ENCODE peak calls at places on chromosomes 7 and 10, in seven cellular contexts. M, V, D, X, L, C and I are unnamed samples.

GRCh38 chr7:149256568-149256967 is 5.4 kb upstream of the ZNF783 start:
- DNase-seq in M (no peak), V (no peak), D (no peak), X (no peak), L (no peak), C (no peak), I (no peak)

GRCh38 chr10:70803768-70804423 is 11.9 kb upstream of the SGPL1 start:
- DNase-seq in M (no peak), V (no peak), D (no peak), X (no peak), L (no peak), C (no peak), I (no peak)

GRCh38 chr10:86163522-86164215 is 202.9 kb downstream of the GRID1 start:
- DNase-seq in M (peak; percentile 44), V (peak; percentile 20), D (no peak), X (no peak), L (no peak), C (peak; percentile 47), I (no peak)

GRCh38 chr7:129213828-129214227 is 11.0 kb upstream of the AHCYL2 start:
- DNase-seq in M (peak; percentile 52), V (no peak), D (no peak), X (no peak), L (no peak), C (no peak), I (no peak)

GRCh38 chr7:97971990-97972943 is 17.7 kb downstream of the OCM2 start:
- DNase-seq in M (peak; percentile 87), V (peak; percentile 87), D (peak; percentile 69), X (peak; percentile 93), L (peak; percentile 47), C (peak; percentile 83), I (peak; percentile 31)

GRCh38 chr7:55485501-55486171 is 86.7 kb downstream of the VOPP1 start:
- DNase-seq in M (no peak), V (no peak), D (no peak), X (no peak), L (no peak), C (no peak), I (no peak)

GRCh38 chr10:66215005-66215404 is 710.8 kb upstream of the LRRTM3 start:
- DNase-seq in M (no peak), V (no peak), D (no peak), X (no peak), L (no peak), C (no peak), I (no peak)

GRCh38 chr10:91381562-91381923 is 28.6 kb upstream of the HECTD2 start:
- DNase-seq in M (no peak), V (no peak), D (peak; percentile 17), X (no peak), L (no peak), C (no peak), I (no peak)

GRCh38 chr10:112955736-112956421 is 5.8 kb downstream of the TCF7L2 start:
- DNase-seq in M (peak; percentile 68), V (peak; percentile 34), D (peak; percentile 70), X (no peak), L (peak; percentile 40), C (peak; percentile 35), I (no peak)

GRCh38 chr10:82796510-82796909 is 921.5 kb downstream of the NRG3 start:
- DNase-seq in M (no peak), V (no peak), D (peak; percentile 27), X (no peak), L (no peak), C (no peak), I (no peak)

GRCh38 chr10:131253931-131254865 is 57.3 kb downstream of the TCERG1L start:
- DNase-seq in M (no peak), V (no peak), D (no peak), X (no peak), L (no peak), C (no peak), I (no peak)

GRCh38 chr7:74583630-74584029 is 73.9 kb upstream of the GTF2I start:
- DNase-seq in M (no peak), V (no peak), D (no peak), X (no peak), L (no peak), C (no peak), I (no peak)

GRCh38 chr7:74582447-74583039 is 75.0 kb upstream of the GTF2I start:
- DNase-seq in M (no peak), V (no peak), D (no peak), X (no peak), L (no peak), C (no peak), I (no peak)

GRCh38 chr7:74585844-74586243 is 71.7 kb upstream of the GTF2I start:
- DNase-seq in M (no peak), V (no peak), D (no peak), X (no peak), L (no peak), C (no peak), I (no peak)

GRCh38 chr7:74586258-74587200 is 71.0 kb upstream of the GTF2I start:
- DNase-seq in M (peak; percentile 66), V (no peak), D (peak; percentile 13), X (no peak), L (no peak), C (no peak), I (no peak)

DNA sequence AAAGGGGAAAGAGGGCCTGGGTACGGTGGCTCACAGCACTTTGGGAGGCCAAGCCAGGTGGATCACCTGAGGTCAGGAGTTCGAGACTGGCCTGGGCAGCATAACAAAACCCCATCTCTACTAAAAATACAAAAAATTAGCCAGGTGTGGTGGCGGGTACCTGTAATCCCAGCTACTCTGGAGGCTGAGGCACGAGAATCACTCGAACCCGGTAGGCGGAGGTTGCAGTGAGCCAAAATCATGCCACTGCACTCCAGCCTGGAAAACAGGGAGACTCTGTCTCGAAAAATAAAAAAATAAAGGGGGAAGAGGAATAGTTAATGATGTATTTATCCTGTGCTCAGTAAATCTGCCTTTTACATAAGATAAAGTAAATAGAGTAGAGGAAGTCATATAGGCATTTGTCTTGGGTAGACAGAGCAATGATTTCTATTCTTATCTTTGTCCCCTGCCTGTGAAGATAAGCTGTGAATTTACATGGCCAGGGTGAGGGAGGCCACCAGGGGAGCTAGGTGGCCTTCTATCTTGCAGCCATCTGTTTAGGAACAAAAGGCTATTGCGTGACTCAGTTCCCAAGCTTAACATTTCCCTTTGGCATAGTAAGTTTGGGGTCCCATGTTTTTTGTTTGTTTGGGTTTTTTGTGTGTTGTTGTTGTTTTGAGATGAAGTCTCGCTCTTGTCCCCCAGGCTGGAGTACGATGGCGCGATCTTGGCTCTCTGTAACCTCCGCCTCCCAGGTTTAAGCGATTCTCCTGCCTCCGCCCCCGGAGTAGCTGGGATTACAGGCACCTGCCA is 73.2 kb upstream of the GTF2I start:
- DNase-seq in M (no peak), V (no peak), D (no peak), X (no peak), L (no peak), C (no peak), I (no peak)
- TF ChIP-seq CTCF in M (no peak), V (peak; percentile 43), D (no peak), X (no peak), L (no peak), C (no peak), I (no peak)

GRCh38 chr7:101814081-101814995 is 3.1 kb upstream of the CUX1 start:
- DNase-seq in M (peak; percentile 77), V (peak; percentile 72), D (peak; percentile 54), X (peak; percentile 92), L (no peak), C (peak; percentile 79), I (no peak)
- TF ChIP-seq CTCF in M (peak; percentile 13), V (peak; percentile 19), D (no peak), X (peak; percentile 78), L (peak; percentile 34), C (peak; percentile 42), I (peak; percentile 29)

DNA sequence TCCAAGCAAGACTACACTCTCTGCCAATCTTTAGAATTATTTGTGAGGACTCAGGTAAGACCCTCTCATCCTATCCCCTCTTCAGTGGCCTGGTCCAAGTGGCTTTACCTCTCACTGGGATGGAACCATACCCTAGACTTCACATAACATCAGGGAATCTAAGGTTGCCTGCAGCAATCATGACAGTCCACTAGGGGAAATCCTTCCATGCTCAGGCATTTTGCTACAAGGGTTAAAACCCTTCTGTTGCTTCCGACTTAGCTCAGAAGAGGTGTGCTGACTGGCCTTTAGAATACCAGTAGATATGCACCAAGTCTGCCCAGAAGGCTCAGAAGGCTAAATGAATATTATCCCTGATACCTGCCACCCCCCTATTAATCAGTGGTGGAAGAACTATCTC is 24.9 kb upstream of the NPS start:
- DNase-seq in M (no peak), V (no peak), D (no peak), X (no peak), L (no peak), C (no peak), I (no peak)
- TF ChIP-seq CTCF in M (no peak), V (peak; percentile 8), D (no peak), X (no peak), L (peak; percentile 29), C (no peak), I (peak; percentile 10)

GRCh38 chr10:106271237-106271636 is 893.3 kb downstream of the SORCS1 start:
- DNase-seq in M (no peak), V (no peak), D (no peak), X (no peak), L (no peak), C (no peak), I (no peak)
- TF ChIP-seq CTCF in M (no peak), V (no peak), D (peak; percentile 35), X (no peak), L (no peak), C (no peak), I (no peak)

GRCh38 chr10:111207525-111207924 is 130.7 kb downstream of the ADRA2A start:
- DNase-seq in M (no peak), V (peak; percentile 67), D (no peak), X (peak; percentile 19), L (no peak), C (no peak), I (no peak)
- TF ChIP-seq CTCF in M (no peak), V (peak; percentile 62), D (no peak), X (no peak), L (no peak), C (no peak), I (no peak)

GRCh38 chr7:154913645-154914579 is 89.0 kb downstream of the PAXIP1 start:
- DNase-seq in M (peak; percentile 89), V (peak; percentile 89), D (peak; percentile 72), X (peak; percentile 91), L (peak; percentile 70), C (peak; percentile 86), I (peak; percentile 3)
- TF ChIP-seq CTCF in M (peak; percentile 44), V (peak; percentile 80), D (peak; percentile 93), X (peak; percentile 89), L (peak; percentile 94), C (peak; percentile 94), I (peak; percentile 93)

GRCh38 chr10:88693392-88694020 is 12.5 kb upstream of the LIPK start:
- DNase-seq in M (no peak), V (no peak), D (peak; percentile 43), X (no peak), L (no peak), C (no peak), I (no peak)
- TF ChIP-seq CTCF in M (no peak), V (no peak), D (peak; percentile 39), X (no peak), L (peak; percentile 37), C (no peak), I (peak; percentile 39)